ENCODE peak calls at places on chromosomes 12 and 14, in nine cellular contexts. V, T, P, E, Q, X, J, L and R are unnamed samples. For H3K4me1 and H3K36me3, the result is how much of the 10 kb centered on the place peaks cover.

GRCh38 chr14:104689620-104690265 is 325 bp downstream of the INF2 start:
- DNase-seq in V (peak), T (no peak), P (no peak), E (no peak), Q (no peak), X (no peak), J (no peak), L (no peak), R (no peak)

GRCh38 chr14:96071561-96071960 is 32.4 kb downstream of the C14orf132 start:
- DNase-seq in V (no peak), T (peak), P (no peak), E (peak), Q (peak), X (no peak), J (no peak), L (no peak), R (no peak)

GRCh38 chr12:24948452-24948815 is 467 bp downstream of the BCAT1 start:
- DNase-seq in V (no peak), T (peak), P (no peak), E (no peak), Q (no peak), X (peak), J (no peak), L (peak), R (peak)

GRCh38 chr12:57875753-57876547 is 29.4 kb upstream of the CTDSP2 start:
- DNase-seq in V (no peak), T (no peak), P (no peak), E (no peak), Q (no peak), X (no peak), J (no peak), L (no peak), R (no peak)

GRCh38 chr12:78698747-78699146 is 165.8 kb upstream of the SYT1 start:
- DNase-seq in V (no peak), T (no peak), P (no peak), E (no peak), Q (no peak), X (peak), J (no peak), L (no peak), R (no peak)

GRCh38 chr12:4855121-4855924 is 54.4 kb upstream of the KCNA1 start:
- DNase-seq in V (peak), T (peak), P (peak), E (peak), Q (no peak), X (peak), J (peak), L (peak), R (peak)

GRCh38 chr14:100825691-100826331 is at the start of gene MEG3:
- DNase-seq in V (no peak), T (no peak), P (no peak), E (peak), Q (no peak), X (peak), J (peak), L (no peak), R (no peak)

GRCh38 chr14:66923251-66923650 is 266.0 kb upstream of the GARIN2 start:
- DNase-seq in V (no peak), T (no peak), P (no peak), E (no peak), Q (no peak), X (no peak), J (no peak), L (no peak), R (no peak)

GRCh38 chr14:54040851-54041250 is 84.2 kb upstream of the BMP4 start:
- DNase-seq in V (no peak), T (no peak), P (no peak), E (no peak), Q (no peak), X (peak), J (no peak), L (no peak), R (no peak)

GRCh38 chr12:114393569-114393968 is 12.4 kb downstream of the TBX5 start:
- DNase-seq in V (no peak), T (peak), P (no peak), E (peak), Q (no peak), X (no peak), J (no peak), L (no peak), R (no peak)

GRCh38 chr12:131174901-131175300 is 221.2 kb downstream of the ADGRD1 start:
- DNase-seq in V (no peak), T (no peak), P (no peak), E (no peak), Q (no peak), X (no peak), J (no peak), L (no peak), R (no peak)

GRCh38 chr12:71183846-71184245 is 26.0 kb upstream of the TSPAN8 start:
- DNase-seq in V (no peak), T (no peak), P (no peak), E (no peak), Q (no peak), X (peak), J (no peak), L (no peak), R (no peak)

GRCh38 chr14:104238424-104239184 is 100.2 kb downstream of the KIF26A start:
- DNase-seq in V (no peak), T (no peak), P (no peak), E (peak), Q (no peak), X (no peak), J (peak), L (no peak), R (no peak)

GRCh38 chr14:22518073-22518472 is 71.0 kb downstream of the DAD1 start:
- DNase-seq in V (no peak), T (peak), P (no peak), E (no peak), Q (no peak), X (peak), J (no peak), L (no peak), R (peak)

GRCh38 chr14:34035177-34035933 is 84.5 kb upstream of the EGLN3 start:
- DNase-seq in V (peak), T (no peak), P (no peak), E (no peak), Q (peak), X (no peak), J (no peak), L (no peak), R (no peak)

GRCh38 chr12:4567073-4567881 is 5.3 kb downstream of the DYRK4 start:
- DNase-seq in V (no peak), T (no peak), P (no peak), E (no peak), Q (no peak), X (no peak), J (no peak), L (peak), R (no peak)

GRCh38 chr12:124401563-124402180 is 106.8 kb downstream of the RFLNA start:
- DNase-seq in V (no peak), T (no peak), P (no peak), E (no peak), Q (no peak), X (no peak), J (no peak), L (no peak), R (no peak)

GRCh38 chr12:7859552-7859951 is 13.2 kb downstream of the SLC2A14 start:
- DNase-seq in V (no peak), T (no peak), P (no peak), E (no peak), Q (no peak), X (peak), J (no peak), L (no peak), R (no peak)

GRCh38 chr14:66642264-66642663 is 134.3 kb downstream of the GPHN start:
- DNase-seq in V (no peak), T (no peak), P (no peak), E (no peak), Q (no peak), X (no peak), J (no peak), L (no peak), R (no peak)

GRCh38 chr14:97838986-97839385 is 1041.8 kb downstream of the VRK1 start:
- DNase-seq in V (no peak), T (no peak), P (no peak), E (no peak), Q (no peak), X (no peak), J (no peak), L (no peak), R (no peak)

GRCh38 chr12:104866286-104866685 is 91.8 kb downstream of the SLC41A2 start:
- DNase-seq in V (no peak), T (no peak), P (no peak), E (no peak), Q (no peak), X (peak), J (no peak), L (no peak), R (no peak)

GRCh38 chr14:92748259-92749016 is at the start of gene LGMN:
- DNase-seq in V (peak), T (peak), P (peak), E (peak), Q (peak), X (peak), J (peak), L (no peak), R (no peak)

GRCh38 chr12:26773313-26774104 is 59.5 kb downstream of the ITPR2 start:
- DNase-seq in V (no peak), T (no peak), P (no peak), E (no peak), Q (no peak), X (no peak), J (no peak), L (no peak), R (no peak)
- H3K4me1 ChIP-seq in V (under half), T (under half), P (under half), E (under half), Q (under half), X (under half), J (under half), L (under half), R (under half)

GRCh38 chr12:26783133-26783531 is 49.9 kb downstream of the ITPR2 start:
- DNase-seq in V (no peak), T (no peak), P (no peak), E (no peak), Q (no peak), X (no peak), J (no peak), L (no peak), R (no peak)
- H3K4me3 ChIP-seq in V (no peak), T (no peak), P (no peak), E (no peak), Q (no peak), X (no peak), J (no peak), L (no peak), R (no peak)

DNA sequence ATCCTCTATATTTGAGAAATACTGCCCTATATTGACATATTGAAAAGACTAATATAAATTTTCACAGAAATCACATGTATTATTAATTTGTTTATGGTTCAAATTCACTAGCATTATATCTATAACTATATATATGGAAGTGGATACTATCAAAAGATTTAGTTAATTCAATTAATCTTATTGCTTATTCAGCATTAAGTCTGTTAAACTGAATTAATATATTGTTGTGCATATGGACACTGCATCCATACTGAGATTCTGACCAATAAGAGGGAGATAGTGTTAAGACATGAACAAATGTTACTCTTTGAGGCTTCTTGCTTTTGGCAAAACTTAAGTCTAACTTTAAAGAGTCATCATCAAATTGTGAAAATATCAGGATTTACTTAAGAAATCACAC is 52.0 kb upstream of the C12orf50 start:
- DNase-seq in V (no peak), T (no peak), P (no peak), E (no peak), Q (no peak), X (no peak), J (no peak), L (no peak), R (no peak)
- H3K36me3 ChIP-seq in V (under half), T (half or more), P (under half), E (under half), Q (under half), X (under half), J (under half), L (half or more), R (under half)

GRCh38 chr12:20483776-20484175 is 115.4 kb downstream of the PDE3A start:
- DNase-seq in V (no peak), T (no peak), P (no peak), E (no peak), Q (no peak), X (no peak), J (no peak), L (no peak), R (no peak)

GRCh38 chr12:20486233-20486632 is 117.9 kb downstream of the PDE3A start:
- DNase-seq in V (no peak), T (no peak), P (peak), E (no peak), Q (no peak), X (no peak), J (no peak), L (no peak), R (no peak)

GRCh38 chr12:20489645-20490044 is 121.3 kb downstream of the PDE3A start:
- DNase-seq in V (no peak), T (no peak), P (no peak), E (no peak), Q (no peak), X (no peak), J (no peak), L (no peak), R (no peak)

GRCh38 chr12:20490213-20490612 is 121.9 kb downstream of the PDE3A start:
- DNase-seq in V (no peak), T (no peak), P (no peak), E (no peak), Q (no peak), X (no peak), J (no peak), L (no peak), R (no peak)

DNA sequence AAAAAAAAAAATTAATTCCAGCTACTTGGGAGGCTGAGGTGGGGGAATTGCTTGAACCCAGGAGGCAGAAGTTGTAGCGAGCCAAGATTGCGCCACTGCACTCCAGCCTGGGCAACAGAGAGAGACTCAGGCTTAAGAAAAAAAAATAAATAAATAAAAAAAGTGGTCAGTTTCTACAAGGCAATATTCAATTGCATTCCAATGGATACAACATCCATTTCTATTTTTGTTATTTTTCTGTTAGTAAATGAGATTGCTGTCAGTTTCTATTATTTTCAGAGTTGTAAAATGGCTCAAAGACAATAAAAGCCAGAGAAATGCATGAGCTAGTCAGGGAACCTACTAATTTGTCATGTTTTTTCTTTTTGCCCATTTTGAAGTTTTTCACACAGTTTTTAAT is 119.2 kb downstream of the PDE3A start:
- DNase-seq in V (no peak), T (no peak), P (no peak), E (no peak), Q (no peak), X (no peak), J (no peak), L (no peak), R (no peak)
- H3K4me1 ChIP-seq in V (under half), T (under half), P (under half), E (under half), Q (under half), X (under half), J (under half), L (under half), R (under half)

DNA sequence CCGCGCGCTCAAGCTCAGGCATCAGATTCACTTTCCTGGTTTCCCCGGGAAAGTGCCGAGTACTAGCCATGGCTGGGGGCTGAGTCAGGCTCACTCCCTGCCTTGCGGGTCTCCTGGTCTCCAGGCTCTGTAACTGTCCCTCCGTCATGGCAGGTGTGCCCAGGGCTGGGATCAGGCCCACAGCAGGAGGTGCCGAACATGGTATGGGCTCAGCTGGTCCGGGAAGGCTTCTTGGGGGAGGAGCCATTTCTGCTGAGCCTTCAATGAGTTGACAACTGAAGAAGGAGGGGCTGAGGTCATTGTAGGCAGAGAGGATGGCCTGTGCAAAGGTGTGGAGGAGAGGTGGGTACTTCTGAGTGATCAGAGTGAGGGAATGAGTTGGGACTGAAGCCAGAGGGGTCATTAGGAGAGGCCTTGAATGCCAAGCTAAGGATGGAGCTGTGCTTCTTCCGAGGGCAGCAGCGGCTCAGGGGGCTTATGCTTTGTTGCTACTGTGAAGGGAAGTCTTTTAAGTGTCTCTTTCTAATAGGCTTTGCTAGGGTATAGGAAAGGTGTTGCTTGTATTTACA is 769 bp downstream of the EXOC3L4 start:
- DNase-seq in V (peak), T (no peak), P (no peak), E (no peak), Q (no peak), X (no peak), J (no peak), L (no peak), R (no peak)
- H3K4me3 ChIP-seq in V (peak), T (no peak), P (no peak), E (no peak), Q (no peak), X (no peak), J (no peak), L (no peak), R (no peak)

GRCh38 chr12:112207397-112207924 is 82.1 kb downstream of the TRAFD1 start:
- DNase-seq in V (no peak), T (no peak), P (no peak), E (no peak), Q (no peak), X (no peak), J (no peak), L (no peak), R (no peak)
- H3K36me3 ChIP-seq in V (under half), T (half or more), P (under half), E (under half), Q (under half), X (under half), J (under half), L (under half), R (half or more)

GRCh38 chr14:91143862-91144261 is 30.0 kb downstream of the DGLUCY start:
- DNase-seq in V (no peak), T (no peak), P (no peak), E (no peak), Q (no peak), X (no peak), J (no peak), L (no peak), R (no peak)

GRCh38 chr14:91146661-91147060 is 32.8 kb downstream of the DGLUCY start:
- DNase-seq in V (no peak), T (no peak), P (no peak), E (no peak), Q (no peak), X (no peak), J (no peak), L (no peak), R (no peak)

GRCh38 chr14:91142214-91142668 is 28.4 kb downstream of the DGLUCY start:
- DNase-seq in V (no peak), T (no peak), P (no peak), E (no peak), Q (no peak), X (no peak), J (no peak), L (peak), R (no peak)

GRCh38 chr14:91144425-91145145 is 30.7 kb downstream of the DGLUCY start:
- DNase-seq in V (no peak), T (no peak), P (no peak), E (no peak), Q (no peak), X (peak), J (no peak), L (no peak), R (no peak)

GRCh38 chr14:91145396-91146160 is 31.7 kb downstream of the DGLUCY start:
- DNase-seq in V (no peak), T (no peak), P (no peak), E (no peak), Q (no peak), X (no peak), J (no peak), L (no peak), R (no peak)
- H3K4me1 ChIP-seq in V (under half), T (under half), P (under half), E (under half), Q (under half), X (under half), J (under half), L (under half), R (under half)

GRCh38 chr14:37545174-37545573 is 49.9 kb downstream of the FOXA1 start:
- DNase-seq in V (no peak), T (no peak), P (no peak), E (no peak), Q (no peak), X (no peak), J (no peak), L (no peak), R (no peak)
- H3K4me3 ChIP-seq in V (no peak), T (no peak), P (no peak), E (no peak), Q (no peak), X (no peak), J (no peak), L (no peak), R (no peak)

GRCh38 chr14:93953263-93953662 is 23.1 kb downstream of the ASB2 start:
- DNase-seq in V (no peak), T (peak), P (no peak), E (no peak), Q (no peak), X (no peak), J (peak), L (no peak), R (no peak)

GRCh38 chr14:93950948-93951668 is 24.0 kb downstream of the FAM181A start:
- DNase-seq in V (no peak), T (no peak), P (no peak), E (no peak), Q (no peak), X (no peak), J (no peak), L (no peak), R (no peak)

GRCh38 chr14:93952829-93953228 is 23.5 kb downstream of the ASB2 start:
- DNase-seq in V (no peak), T (no peak), P (no peak), E (no peak), Q (no peak), X (no peak), J (no peak), L (no peak), R (no peak)

GRCh38 chr14:93953739-93954515 is 22.4 kb downstream of the ASB2 start:
- DNase-seq in V (no peak), T (peak), P (no peak), E (no peak), Q (no peak), X (no peak), J (no peak), L (no peak), R (no peak)

GRCh38 chr14:93951798-93952540 is 24.4 kb downstream of the ASB2 start:
- DNase-seq in V (no peak), T (no peak), P (no peak), E (no peak), Q (no peak), X (peak), J (no peak), L (no peak), R (no peak)
- H3K36me3 ChIP-seq in V (under half), T (under half), P (under half), E (under half), Q (under half), X (under half), J (under half), L (under half), R (under half)